ENCODE peak calls at places on chromosome 17, in seven cellular contexts. F is HCT116, X is K562, E is SK-N-SH, D is H1, Q is GM12878, U is HepG2. C is an unnamed sample.

GRCh38 chr17:44400226-44400847 is 10.9 kb upstream of the ITGA2B start:
- DNase-seq in U (peak; percentile 34), D (peak; percentile 43), F (peak; percentile 12), X (peak; percentile 58), E (no peak), Q (no peak), C (no peak)

GRCh38 chr17:56994009-56994792 is 16.3 kb downstream of the SCPEP1 start:
- DNase-seq in Q (no peak), D (no peak), X (no peak), E (no peak), U (no peak), F (no peak), C (no peak)

GRCh38 chr17:55294042-55294751 is 29.4 kb downstream of the HLF start:
- DNase-seq in X (no peak), U (no peak), Q (no peak), F (no peak), E (no peak), D (no peak), C (no peak)

GRCh38 chr17:80649672-80650338 is 105.2 kb downstream of the RPTOR start:
- DNase-seq in X (peak; percentile 63), U (peak; percentile 77), D (peak; percentile 73), Q (no peak), F (peak; percentile 63), E (peak; percentile 79), C (peak; percentile 56)

GRCh38 chr17:49252148-49252682 is 21.6 kb upstream of the PHOSPHO1 start:
- DNase-seq in Q (no peak), E (no peak), X (peak; percentile 60), D (no peak), U (peak; percentile 42), F (no peak), C (no peak)

GRCh38 chr17:36625188-36625587 is 23.8 kb downstream of the MRM1 start:
- DNase-seq in X (no peak), U (no peak), Q (no peak), F (no peak), E (no peak), D (no peak), C (no peak)

GRCh38 chr17:81499601-81499970 is 13.0 kb downstream of the ACTG1 start:
- DNase-seq in X (no peak), D (no peak), E (no peak), F (no peak), Q (no peak), U (no peak), C (no peak)

GRCh38 chr17:68356520-68356919 is 65.2 kb downstream of the ARSG start:
- DNase-seq in F (no peak), E (no peak), Q (peak; percentile 51), D (no peak), X (no peak), U (no peak), C (no peak)

GRCh38 chr17:44988256-44988942 is 20.3 kb upstream of the C1QL1 start:
- DNase-seq in Q (no peak), F (no peak), X (no peak), D (peak; percentile 60), E (no peak), U (no peak), C (no peak)

GRCh38 chr17:65393514-65393913 is 167.9 kb downstream of the AXIN2 start:
- DNase-seq in D (no peak), F (no peak), X (no peak), U (no peak), E (no peak), Q (no peak), C (no peak)

GRCh38 chr17:81457917-81458555 is 54.6 kb downstream of the ACTG1 start:
- DNase-seq in F (no peak), U (no peak), E (peak; percentile 69), D (no peak), Q (no peak), X (peak; percentile 54), C (no peak)

GRCh38 chr17:57749701-57750100 is 4.6 kb upstream of the CCDC182 start:
- DNase-seq in D (no peak), E (no peak), Q (no peak), F (no peak), X (no peak), U (no peak), C (no peak)

GRCh38 chr17:29578626-29579485 is 10.4 kb downstream of the TP53I13 start:
- DNase-seq in Q (no peak), D (no peak), E (no peak), U (no peak), F (no peak), X (no peak), C (no peak)

GRCh38 chr17:77645441-77646430 is 312.8 kb upstream of the TNRC6C start:
- DNase-seq in Q (no peak), F (no peak), E (no peak), D (no peak), U (no peak), X (no peak), C (no peak)

GRCh38 chr17:77819497-77819896 is 139.0 kb upstream of the TNRC6C start:
- DNase-seq in D (no peak), U (no peak), E (no peak), X (no peak), F (no peak), Q (no peak), C (no peak)

GRCh38 chr17:32349854-32350661 is at the start of gene ZNF207:
- DNase-seq in D (peak; percentile 92), U (peak; percentile 90), X (peak; percentile 91), E (peak; percentile 93), F (peak; percentile 92), Q (peak; percentile 88), C (peak; percentile 90)
- H3K4me1 ChIP-seq in D (no peaks in the 10 kb centered on the region), U (peaks cover 40% of the 10 kb centered on the region), X (peaks cover 31% of the 10 kb centered on the region), E (peaks cover 10% of the 10 kb centered on the region), F (peaks cover 27% of the 10 kb centered on the region), Q (peaks cover 2% of the 10 kb centered on the region), C (peaks cover 3% of the 10 kb centered on the region)

GRCh38 chr17:8124350-8125195 is 667 bp upstream of the HES7 start:
- DNase-seq in X (no peak), D (peak; percentile 55), E (no peak), U (no peak), F (no peak), Q (no peak), C (no peak)

GRCh38 chr17:8123695-8124349 is at the start of gene HES7:
- DNase-seq in Q (no peak), D (peak; percentile 84), E (peak; percentile 53), U (no peak), X (no peak), F (no peak), C (no peak)

GRCh38 chr17:8121531-8122390 is 2.1 kb downstream of the HES7 start:
- DNase-seq in X (peak; percentile 59), E (peak; percentile 85), F (peak; percentile 51), D (peak; percentile 90), U (no peak), Q (no peak), C (no peak)

GRCh38 chr17:8122391-8122922 is 1.4 kb downstream of the HES7 start:
- DNase-seq in U (no peak), Q (no peak), D (peak; percentile 79), F (no peak), X (no peak), E (no peak), C (no peak)

DNA sequence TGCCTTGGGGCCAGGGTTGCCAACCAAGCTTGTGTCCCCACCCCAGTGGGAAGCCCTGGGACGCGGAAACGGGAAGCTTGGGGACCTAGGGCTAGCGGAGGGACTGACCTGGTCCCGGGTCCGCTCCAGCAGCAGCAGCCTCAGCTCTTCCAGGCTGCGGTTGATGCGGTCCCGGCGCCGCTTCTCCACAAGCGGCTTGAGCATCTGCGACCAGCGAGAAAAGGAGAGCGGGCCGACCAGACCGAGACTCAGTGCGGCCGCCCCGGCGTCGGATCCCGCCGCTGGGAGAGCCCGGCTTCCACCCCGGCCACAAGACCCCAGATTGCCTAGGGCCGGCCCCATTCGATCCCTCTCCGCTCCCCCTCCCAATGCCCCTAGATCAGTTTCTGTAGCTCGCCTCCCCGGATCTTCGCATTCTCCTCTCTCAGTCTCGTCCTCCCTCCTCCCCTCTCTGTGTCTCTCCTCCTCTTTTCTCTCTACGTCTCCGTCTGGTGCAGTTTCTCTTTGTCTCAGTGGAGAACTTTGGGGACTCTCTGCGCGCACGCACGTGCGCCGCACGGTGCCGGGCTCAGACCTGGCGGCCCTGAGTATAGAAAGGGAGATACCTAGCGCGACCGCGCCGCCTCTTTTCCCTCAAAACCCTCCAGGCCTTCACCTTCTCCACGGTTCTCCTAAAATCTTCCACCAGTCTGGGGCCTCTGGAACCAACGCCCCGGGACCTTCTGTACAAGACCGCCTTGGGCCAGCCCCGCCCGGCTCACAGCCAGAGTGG is 797 bp downstream of the HES7 start:
- DNase-seq in X (no peak), U (no peak), D (peak; percentile 69), F (no peak), Q (no peak), E (peak; percentile 48), C (no peak)
- TF ChIP-seq YY1 in X (no peak), U (no peak), D (no peak), F (no peak), Q (no peak), E (no peak), C (no peak)

GRCh38 chr17:47653442-47653841 is 3.7 kb downstream of the KPNB1 start:
- DNase-seq in F (no peak), D (no peak), U (no peak), Q (no peak), X (no peak), E (no peak), C (no peak)
- H3K4me1 ChIP-seq in F (peaks cover 18% of the 10 kb centered on the region), D (peaks cover 6% of the 10 kb centered on the region), U (peaks cover 52% of the 10 kb centered on the region), Q (peaks cover 19% of the 10 kb centered on the region), X (peaks cover 20% of the 10 kb centered on the region), E (peaks cover 22% of the 10 kb centered on the region), C (no peaks in the 10 kb centered on the region)

GRCh38 chr17:2940352-2940751 is 123.1 kb downstream of the OR1D5 start:
- DNase-seq in U (no peak), E (no peak), F (no peak), Q (no peak), X (no peak), D (no peak), C (no peak)
- TF ChIP-seq YY1 in U (no peak), E (no peak), F (no peak), Q (no peak), X (no peak), D (no peak), C (no peak)

C was measured in NT2/D1.